ENCODE peak calls at places on chromosomes 13 and 19, in four cellular contexts. O, F, P and L are unnamed samples.

GRCh38 chr13:98693756-98694155 is 58.7 kb downstream of the SLC15A1 start:
- DNase-seq in F (no peak), O (no peak), P (no peak), L (no peak)

GRCh38 chr19:11931051-11931450 is 6.1 kb downstream of the ZNF700 start:
- DNase-seq in O (no peak), P (no peak), F (no peak), L (no peak)

GRCh38 chr13:113990321-113990837 is 16.5 kb upstream of the C13orf46 start:
- DNase-seq in O (no peak), F (no peak), P (no peak), L (no peak)

GRCh38 chr19:5949792-5950305 is 28.1 kb downstream of the RANBP3 start:
- DNase-seq in P (no peak), O (no peak), F (no peak), L (no peak)

GRCh38 chr13:49791214-49791752 is 1.2 kb downstream of the KPNA3 start:
- DNase-seq in F (peak; percentile 84), P (no peak), O (peak; percentile 26), L (no peak)

GRCh38 chr19:6076675-6077463 is 33.4 kb downstream of the RFX2 start:
- DNase-seq in F (no peak), P (no peak), O (no peak), L (no peak)

GRCh38 chr13:26548251-26548765 is 9.2 kb upstream of the WASF3 start:
- DNase-seq in O (no peak), P (no peak), F (no peak), L (no peak)

GRCh38 chr19:41265376-41266153 is 1.4 kb downstream of the HNRNPUL1 start:
- DNase-seq in P (peak; percentile 24), O (peak; percentile 27), F (peak; percentile 56), L (no peak)

DNA sequence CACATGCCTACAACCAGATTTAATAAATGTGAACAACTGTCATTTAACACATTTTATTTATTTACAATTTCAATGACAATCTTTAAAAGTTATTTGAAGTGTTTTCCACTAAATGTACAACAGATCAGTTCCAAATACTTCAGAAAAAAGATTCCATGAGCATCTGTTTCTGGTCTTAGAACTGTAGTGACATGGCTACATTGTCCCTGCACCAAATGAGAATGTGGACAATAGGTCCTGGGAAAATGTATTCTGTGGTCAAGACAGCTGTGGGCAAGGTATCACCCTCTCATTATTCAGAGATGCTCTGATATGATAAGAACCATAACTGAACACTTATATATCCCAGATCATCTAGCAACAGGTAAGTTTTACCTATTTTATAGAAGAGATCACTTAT is 43.7 kb downstream of the ELF1 start:
- DNase-seq in O (no peak), P (no peak), F (no peak), L (no peak)
- TF ChIP-seq FOXJ3 in O (no peak), P (no peak), F (no peak), L (no peak)

GRCh38 chr19:43430142-43430710 is 15.5 kb downstream of the TEX101 start:
- DNase-seq in F (no peak), P (no peak), O (no peak), L (peak; percentile 57)
- TF ChIP-seq FOXJ3 in F (no peak), P (no peak), O (no peak), L (no peak)

GRCh38 chr19:39047076-39047475 is 14.7 kb upstream of the FBXO27 start:
- DNase-seq in O (no peak), F (no peak), P (no peak), L (no peak)

GRCh38 chr19:39045506-39045905 is 13.2 kb upstream of the FBXO27 start:
- DNase-seq in O (no peak), P (no peak), F (no peak), L (no peak)

DNA sequence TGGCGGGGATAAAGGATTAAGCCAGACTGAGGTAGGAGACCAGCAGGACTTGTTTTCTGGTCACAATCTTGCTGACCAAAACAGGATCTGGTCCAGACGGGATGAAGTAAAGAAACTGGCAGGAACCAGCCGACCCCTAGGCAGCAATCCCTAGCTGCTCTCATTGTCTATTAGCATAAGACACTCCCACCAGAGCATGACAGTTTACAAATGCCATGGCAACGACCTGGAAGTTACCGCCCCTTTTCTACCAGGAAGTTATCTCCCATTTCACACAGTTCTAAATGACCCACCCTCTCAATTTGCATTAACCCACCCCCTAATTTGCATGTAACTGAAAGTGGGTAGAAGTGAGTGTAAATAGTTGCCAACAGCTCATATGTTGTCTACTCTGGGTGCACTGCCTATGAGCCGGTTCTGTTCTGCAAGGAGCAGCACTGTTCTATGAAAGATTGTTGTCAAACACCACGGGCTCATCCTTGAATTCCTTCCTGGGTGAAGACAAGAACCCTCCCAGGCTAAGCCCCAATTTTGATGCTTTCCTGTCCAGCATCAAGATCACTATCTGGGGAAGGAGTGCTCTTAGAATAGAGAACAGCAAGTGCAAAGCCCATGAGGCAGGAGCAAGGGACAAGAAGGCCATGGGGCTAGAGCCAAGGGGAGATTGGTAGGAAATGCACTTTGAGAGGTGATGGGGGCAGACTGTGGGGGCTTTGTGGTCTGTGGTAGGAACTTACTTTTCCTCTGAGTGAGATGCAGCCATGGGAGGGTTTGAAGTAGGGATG is 13.9 kb upstream of the FBXO27 start:
- DNase-seq in F (peak; percentile 59), P (peak; percentile 74), O (no peak), L (no peak)
- TF ChIP-seq FOXJ3 in F (no peak), P (no peak), O (no peak), L (no peak)

GRCh38 chr19:49518033-49518432 is 5.6 kb downstream of the FCGRT start:
- DNase-seq in F (no peak), P (no peak), O (no peak), L (no peak)

GRCh38 chr19:49524812-49525455 is 2.9 kb upstream of the RCN3 start:
- DNase-seq in O (no peak), F (no peak), P (peak; percentile 6), L (no peak)

GRCh38 chr19:49515767-49516166 is 3.3 kb downstream of the FCGRT start:
- DNase-seq in P (no peak), O (no peak), F (no peak), L (no peak)

DNA sequence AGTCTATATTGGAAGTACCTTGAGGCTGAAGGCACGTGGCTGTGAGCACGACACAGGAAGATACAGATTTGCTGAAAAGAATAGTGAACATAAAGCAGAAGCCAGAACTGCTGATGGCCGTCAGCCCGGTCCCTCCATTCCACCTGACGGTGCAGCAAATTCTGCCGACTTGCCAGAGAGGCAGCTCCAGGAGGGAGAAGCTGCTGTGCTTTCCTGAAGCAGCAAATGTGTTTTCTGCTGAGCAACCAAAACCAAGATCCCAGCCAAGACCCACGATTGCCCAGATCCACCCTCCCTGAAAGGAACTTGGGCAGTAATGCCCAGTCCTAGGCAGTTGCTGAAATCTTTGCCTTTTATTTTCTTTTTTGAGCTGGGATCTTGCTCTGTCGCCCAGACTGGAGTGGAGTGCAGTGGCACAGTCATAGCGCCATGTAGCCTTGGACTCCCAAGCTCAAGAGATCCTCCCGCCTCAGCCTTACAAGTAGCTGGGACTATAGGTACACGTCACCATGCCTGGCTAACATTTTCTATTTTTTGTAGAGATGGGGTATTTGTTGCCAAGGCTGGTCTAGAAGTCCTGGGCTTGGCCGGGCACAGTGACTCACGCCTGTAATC is 7.0 kb upstream of the RCN3 start:
- DNase-seq in O (no peak), F (no peak), P (no peak), L (no peak)
- TF ChIP-seq FOXJ3 in O (no peak), F (no peak), P (no peak), L (no peak)

GRCh38 chr19:37943480-37943879 is 36.5 kb downstream of the SIPA1L3 start:
- DNase-seq in O (no peak), P (peak; percentile 83), F (no peak), L (no peak)
- TF ChIP-seq FOXJ3 in O (no peak), P (no peak), F (no peak), L (no peak)

GRCh38 chr19:55958356-55958755 is 10.7 kb downstream of the NLRP8 start:
- DNase-seq in P (no peak), F (peak; percentile 2), O (no peak), L (no peak)
- TF ChIP-seq FOXJ3 in P (no peak), F (no peak), O (no peak), L (no peak)

DNA sequence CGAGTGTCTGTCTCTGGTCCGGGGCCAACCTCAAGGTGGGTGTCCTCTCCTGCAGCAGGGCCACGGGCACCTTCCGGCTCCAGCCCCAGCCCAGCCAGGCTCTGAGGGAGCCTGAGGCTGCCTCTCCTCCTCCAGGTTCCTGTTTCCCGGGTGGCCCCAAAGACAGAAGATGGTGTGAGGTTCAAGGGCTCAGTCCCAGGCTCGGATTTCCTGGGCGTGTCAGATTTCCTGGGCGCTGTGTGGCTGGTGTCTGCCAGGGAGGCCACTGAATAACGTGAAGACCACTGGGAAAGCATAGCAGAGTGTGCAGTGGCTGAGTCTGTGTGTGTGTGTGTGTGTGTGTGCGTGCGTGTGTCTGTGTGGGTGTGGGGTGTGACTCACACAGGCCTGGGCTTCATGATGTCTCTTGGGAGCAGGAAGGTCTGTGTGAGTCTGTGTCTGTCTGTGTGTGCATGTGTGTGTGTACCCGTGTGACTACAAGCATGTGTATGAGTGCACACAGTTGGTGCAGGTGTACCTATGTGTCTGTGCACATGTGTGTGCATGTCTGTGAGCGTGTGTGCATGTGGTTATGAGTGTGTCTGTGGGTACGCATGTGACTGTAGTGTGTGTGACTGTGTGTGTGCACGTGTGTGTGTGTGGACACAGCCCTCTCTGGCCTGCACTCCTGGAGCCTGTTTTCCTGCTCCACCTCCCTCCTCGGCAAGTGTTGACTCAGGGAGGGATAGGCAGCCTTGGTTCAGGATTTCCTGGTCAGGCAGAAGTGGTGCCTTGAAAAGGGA is 28.3 kb downstream of the CEBPA start:
- DNase-seq in P (no peak), O (no peak), F (peak; percentile 56), L (no peak)
- TF ChIP-seq FOXJ3 in P (no peak), O (no peak), F (no peak), L (no peak)